ENCODE peak calls at places on chromosomes 13 and 19, in seven cellular contexts. Q, I, E, B, F, T and A are unnamed samples.
A peak's percentile ranks its signal among the peaks of the same experiment; 100 is the strongest.

GRCh38 chr13:41019027-41019487 is at the start of gene ELF1:
- DNase-seq in E (peak; percentile 47), T (peak; percentile 36), Q (peak; percentile 50), I (peak; percentile 76), F (peak; percentile 59), B (peak; percentile 72), A (no peak)

GRCh38 chr19:58509731-58510083 is 2.1 kb downstream of the SLC27A5 start:
- DNase-seq in I (no peak), Q (peak; percentile 31), B (no peak), T (no peak), E (no peak), F (no peak), A (no peak)

GRCh38 chr13:88590574-88590973 is 919.4 kb downstream of the SLITRK5 start:
- DNase-seq in E (no peak), F (no peak), Q (no peak), B (no peak), I (no peak), T (no peak), A (no peak)

GRCh38 chr19:39643591-39643990 is 12.1 kb upstream of the LGALS16 start:
- DNase-seq in T (no peak), F (no peak), E (no peak), Q (no peak), I (no peak), B (no peak), A (no peak)

GRCh38 chr13:113083402-113084061 is 22.1 kb upstream of the F7 start:
- DNase-seq in B (peak; percentile 30), Q (no peak), I (peak; percentile 41), E (no peak), T (no peak), F (no peak), A (no peak)

GRCh38 chr19:18543814-18544475 is 572 bp upstream of the FKBP8 start:
- DNase-seq in Q (peak; percentile 90), E (peak; percentile 65), B (peak; percentile 51), F (peak; percentile 51), T (peak; percentile 41), I (peak; percentile 82), A (peak; percentile 32)

GRCh38 chr19:51316688-51317087 is 5.2 kb downstream of the IGLON5 start:
- DNase-seq in B (no peak), T (no peak), I (no peak), E (no peak), Q (no peak), F (no peak), A (no peak)

GRCh38 chr13:101018720-101019119 is 344.1 kb upstream of the TMTC4 start:
- DNase-seq in T (no peak), I (no peak), F (no peak), B (peak; percentile 87), E (no peak), Q (no peak), A (no peak)

GRCh38 chr13:93398167-93398566 is 171.6 kb downstream of the GPC6 start:
- DNase-seq in Q (no peak), B (peak; percentile 37), E (no peak), F (no peak), I (no peak), T (no peak), A (no peak)

GRCh38 chr13:112643759-112644459 is 45.9 kb upstream of the ATP11A start:
- DNase-seq in Q (no peak), I (no peak), B (no peak), T (no peak), E (no peak), F (peak; percentile 84), A (no peak)

GRCh38 chr19:51368366-51369282 is at the start of gene CLDND2:
- DNase-seq in F (no peak), Q (peak; percentile 40), I (no peak), B (no peak), E (no peak), T (no peak), A (no peak)

GRCh38 chr13:107713314-107713713 is 502.0 kb downstream of the LIG4 start:
- DNase-seq in F (no peak), B (peak; percentile 18), T (no peak), Q (no peak), E (no peak), I (no peak), A (no peak)

GRCh38 chr13:106496072-106496997 is 39.1 kb downstream of the EFNB2 start:
- DNase-seq in B (peak; percentile 35), T (peak; percentile 58), F (no peak), I (no peak), Q (no peak), E (no peak), A (peak; percentile 52)

GRCh38 chr13:112001571-112001970 is 65.4 kb upstream of the SOX1 start:
- DNase-seq in F (no peak), T (no peak), B (no peak), E (no peak), Q (no peak), I (no peak), A (no peak)

GRCh38 chr19:43774103-43774939 is 6.5 kb downstream of the KCNN4 start:
- DNase-seq in B (peak; percentile 72), I (peak; percentile 78), E (no peak), T (peak; percentile 45), F (peak; percentile 80), Q (peak; percentile 96), A (peak; percentile 69)

GRCh38 chr19:34254552-34255432 is at the start of gene GARRE1:
- DNase-seq in T (no peak), I (peak; percentile 46), E (peak; percentile 88), F (peak; percentile 91), Q (peak; percentile 90), B (peak; percentile 38), A (peak; percentile 70)

GRCh38 chr13:74675185-74675584 is 541.0 kb upstream of the KLF12 start:
- DNase-seq in T (no peak), E (no peak), I (no peak), Q (no peak), B (peak; percentile 80), F (no peak), A (no peak)

DNA sequence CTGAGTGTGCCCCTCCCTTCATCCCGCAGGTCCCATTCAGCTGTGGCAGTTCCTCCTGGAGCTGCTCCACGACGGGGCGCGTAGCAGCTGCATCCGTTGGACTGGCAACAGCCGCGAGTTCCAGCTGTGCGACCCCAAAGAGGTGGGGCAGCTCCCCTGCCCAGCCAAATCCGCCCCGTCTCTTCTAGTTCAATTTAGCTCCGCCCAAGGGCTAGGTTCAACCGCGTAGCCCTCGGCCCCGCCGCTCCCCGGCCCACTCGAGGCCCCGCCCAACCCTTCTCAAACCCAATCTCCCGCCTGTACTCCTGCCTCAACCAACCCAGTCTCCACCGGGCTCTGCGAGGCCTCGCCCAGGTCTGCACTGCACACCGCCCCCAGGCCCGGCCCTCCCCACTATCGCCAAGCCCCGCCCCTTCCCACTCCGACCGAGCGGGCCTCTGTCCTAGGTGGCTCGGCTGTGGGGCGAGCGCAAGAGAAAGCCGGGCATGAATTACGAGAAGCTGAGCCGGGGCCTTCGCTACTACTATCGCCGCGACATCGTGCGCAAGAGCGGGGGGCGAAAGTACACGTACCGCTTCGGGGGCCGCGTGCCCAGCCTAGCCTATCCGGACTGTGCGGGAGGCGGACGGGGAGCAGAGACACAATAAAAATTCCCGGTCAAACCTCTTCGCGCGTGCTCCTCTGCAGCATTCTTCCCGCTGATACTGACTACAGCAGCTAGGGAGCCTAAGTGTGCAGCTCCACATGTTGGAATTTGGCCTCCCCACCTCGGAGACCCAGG is 2.9 kb downstream of the ETV2 start:
- DNase-seq in B (peak; percentile 92), T (peak; percentile 96), Q (peak; percentile 92), I (peak; percentile 98), F (peak; percentile 98), E (peak; percentile 93), A (peak; percentile 97)
- TF ChIP-seq CTCF in B (no peak), T (no peak), Q (no peak), I (no peak), F (no peak), E (no peak), A (no peak)

GRCh38 chr19:32308436-32309077 is 36.9 kb upstream of the ZNF507 start:
- DNase-seq in Q (no peak), T (no peak), I (no peak), F (no peak), B (no peak), E (no peak), A (no peak)

GRCh38 chr19:32303193-32303592 is 42.2 kb upstream of the ZNF507 start:
- DNase-seq in I (no peak), B (no peak), T (no peak), F (no peak), Q (no peak), E (no peak), A (no peak)

GRCh38 chr19:32307591-32307990 is 37.8 kb upstream of the ZNF507 start:
- DNase-seq in F (no peak), B (no peak), Q (no peak), T (no peak), E (no peak), I (no peak), A (no peak)

GRCh38 chr19:32302778-32303177 is 42.6 kb upstream of the ZNF507 start:
- DNase-seq in Q (no peak), E (no peak), B (no peak), T (no peak), I (no peak), F (no peak), A (no peak)
- H3K9me3 ChIP-seq in Q (no peaks in the 10 kb centered on the region), E (peaks cover 12% of the 10 kb centered on the region), B (no peaks in the 10 kb centered on the region), T (no peaks in the 10 kb centered on the region), I (no peaks in the 10 kb centered on the region), F (no peaks in the 10 kb centered on the region), A (no peaks in the 10 kb centered on the region)

GRCh38 chr19:11624064-11624463 is 26.8 kb downstream of the ZNF627 start:
- DNase-seq in Q (no peak), T (no peak), B (peak; percentile 84), E (no peak), F (no peak), I (no peak), A (no peak)
- H3K27ac ChIP-seq in Q (no peak overlapping the region), T (peak overlapping the region; percentile 66), B (no peak overlapping the region), E (no peak overlapping the region), F (peak overlapping the region; percentile 16), I (peak overlapping the region; percentile 23), A (no peak overlapping the region)

GRCh38 chr13:38530492-38530891 is 156.4 kb upstream of the FREM2 start:
- DNase-seq in Q (no peak), T (no peak), B (peak; percentile 3), F (no peak), E (no peak), I (no peak), A (peak; percentile 29)
- TF ChIP-seq CTCF in Q (peak; percentile 16), T (peak; percentile 21), B (no peak), F (no peak), E (no peak), I (no peak), A (peak; percentile 40)